ENCODE peak calls at places on chromosomes 4 and X, in nine cellular contexts. X is endodermal cell, L is OCI-LY7, M is fibroblast of mammary gland, Z is endothelial cell, K is tibial artery, A is fibroblast of the aortic adventitia, E is coronary artery, O is MM.1S. R is an unnamed sample.

GRCh38 chr4:129043523-129043922 is 49.8 kb downstream of the SCLT1 start:
- DNase-seq in X (no peak), L (no peak), M (peak; percentile 37), Z (no peak), K (no peak), A (peak; percentile 42), E (no peak), O (no peak), R (no peak)

GRCh38 chr4:47531241-47531953 is 46.3 kb downstream of the ATP10D start:
- DNase-seq in X (peak; percentile 51), L (no peak), M (peak; percentile 88), Z (no peak), K (no peak), A (peak; percentile 89), E (no peak), O (peak; percentile 93), R (no peak)

GRCh38 chr4:37771771-37772170 is 54.7 kb upstream of the PGM2 start:
- DNase-seq in X (no peak), L (no peak), M (no peak), Z (no peak), K (no peak), A (no peak), E (no peak), O (no peak), R (no peak)

GRCh38 chrX:12709047-12709446 is 82.2 kb upstream of the PRPS2 start:
- DNase-seq in X (peak; percentile 86), L (no peak), M (no peak), Z (no peak), K (no peak), A (no peak), E (no peak), O (no peak), R (no peak)

GRCh38 chr4:84596826-84597225 is 13.9 kb downstream of the CDS1 start:
- DNase-seq in X (no peak), L (no peak), M (no peak), Z (no peak), K (no peak), A (no peak), E (no peak), O (no peak), R (no peak)

GRCh38 chr4:108881190-108881589 is 118.3 kb upstream of the ETNPPL start:
- DNase-seq in X (no peak), L (no peak), M (peak; percentile 28), Z (no peak), K (no peak), A (peak; percentile 58), E (no peak), O (no peak), R (no peak)

GRCh38 chr4:183758006-183758734 is 99.1 kb downstream of the TRAPPC11 start:
- DNase-seq in X (peak; percentile 88), L (no peak), M (peak; percentile 21), Z (peak; percentile 61), K (no peak), A (peak; percentile 5), E (no peak), O (no peak), R (no peak)

GRCh38 chrX:74422576-74423288 is 1.4 kb downstream of the SLC16A2 start:
- DNase-seq in X (peak; percentile 87), L (no peak), M (peak; percentile 50), Z (peak; percentile 44), K (peak; percentile 83), A (peak; percentile 56), E (peak; percentile 79), O (no peak), R (peak; percentile 3)

GRCh38 chr4:36285784-36286480 is 4.5 kb downstream of the DTHD1 start:
- DNase-seq in X (no peak), L (no peak), M (no peak), Z (no peak), K (no peak), A (no peak), E (no peak), O (peak; percentile 61), R (no peak)

GRCh38 chrX:1546601-1547275 is 9.8 kb upstream of the P2RY8 start:
- DNase-seq in X (no peak), L (no peak), M (no peak), Z (no peak), K (peak; percentile 60), A (no peak), E (no peak), O (no peak), R (no peak)

GRCh38 chr4:32032136-32032672 is 1312.0 kb downstream of the PCDH7 start:
- DNase-seq in X (no peak), L (no peak), M (no peak), Z (no peak), K (no peak), A (no peak), E (no peak), O (no peak), R (no peak)

GRCh38 chr4:79662651-79663050 is 254.6 kb upstream of the GK2 start:
- DNase-seq in X (no peak), L (no peak), M (no peak), Z (no peak), K (no peak), A (no peak), E (no peak), O (no peak), R (no peak)

GRCh38 chr4:16588651-16589050 is 309.8 kb downstream of the LDB2 start:
- DNase-seq in X (no peak), L (no peak), M (no peak), Z (no peak), K (no peak), A (no peak), E (no peak), O (no peak), R (no peak)

GRCh38 chr4:78551420-78552351 is at the start of gene ANXA3:
- DNase-seq in X (peak; percentile 91), L (no peak), M (no peak), Z (peak; percentile 33), K (no peak), A (no peak), E (no peak), O (no peak), R (no peak)

DNA sequence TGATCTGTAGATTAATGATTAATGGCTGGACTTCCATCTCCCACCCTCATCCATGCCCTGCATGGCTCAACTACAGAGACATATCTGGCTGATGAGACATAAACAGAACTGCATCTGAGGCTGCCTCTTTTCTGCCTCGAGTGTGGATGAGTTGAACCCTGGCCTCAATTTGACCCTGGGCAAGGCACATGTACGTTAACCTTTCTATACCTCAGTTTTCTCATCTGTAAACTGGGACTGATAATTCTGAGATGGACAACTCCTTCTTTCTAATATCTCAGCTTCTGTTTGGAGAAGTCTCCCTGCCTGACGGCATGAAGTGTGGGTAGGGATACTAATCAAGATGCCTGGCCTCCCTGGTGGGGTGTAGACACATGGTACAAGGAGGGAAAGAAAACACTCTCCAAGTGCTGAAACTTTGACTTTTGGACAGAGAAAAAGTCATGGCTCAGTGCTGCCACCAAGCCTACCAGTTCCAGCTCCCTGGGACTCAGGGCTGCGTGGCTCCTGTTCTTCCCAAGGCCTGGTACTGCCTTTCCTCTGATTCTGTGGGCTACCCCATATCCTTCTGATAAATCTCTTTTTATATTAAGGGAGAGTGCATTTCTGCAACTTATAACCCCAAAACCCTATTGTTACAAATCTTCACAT is 64.4 kb downstream of the HAUS3 start:
- DNase-seq in X (no peak), L (no peak), M (no peak), Z (no peak), K (no peak), A (no peak), E (no peak), O (no peak), R (no peak)
- TF ChIP-seq CTCF in X (peak; percentile 60), L (no peak), M (no peak), Z (no peak), K (no peak), A (no peak), E (no peak), O (no peak), R (no peak)

GRCh38 chr4:145097821-145098674 is at the start of the genes ABCE1 and ANAPC10:
- DNase-seq in X (peak; percentile 97), L (peak; percentile 99), M (peak; percentile 99), Z (peak; percentile 92), K (peak; percentile 96), A (peak; percentile 99), E (peak; percentile 95), O (peak; percentile 99), R (peak; percentile 94)
- TF ChIP-seq CTCF in X (peak; percentile 16), L (peak; percentile 50), M (peak; percentile 45), Z (no peak), K (no peak), A (peak; percentile 47), E (no peak), O (no peak), R (no peak)

DNA sequence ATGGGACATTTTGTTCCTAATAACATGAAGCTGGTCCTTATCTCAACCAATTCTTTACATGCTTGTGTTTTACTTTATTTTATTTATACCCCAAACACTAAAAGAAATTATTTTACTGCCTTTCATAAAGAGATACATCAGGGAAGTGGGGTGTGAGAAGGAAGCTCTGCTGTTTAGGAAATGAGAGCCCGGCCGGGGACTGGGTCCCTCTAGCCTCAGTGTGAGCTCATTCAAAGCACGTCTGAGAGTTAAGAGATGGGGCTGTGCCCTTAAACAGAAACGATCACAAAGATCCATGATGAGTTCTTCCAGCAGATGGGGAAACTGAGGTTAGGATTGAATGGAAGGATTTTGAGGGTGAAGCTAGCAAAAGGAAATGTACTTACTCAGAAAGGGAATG is 93.2 kb upstream of the LNX1 start:
- DNase-seq in X (no peak), L (no peak), M (no peak), Z (no peak), K (no peak), A (no peak), E (no peak), O (no peak), R (no peak)
- TF ChIP-seq CTCF in X (no peak), L (no peak), M (no peak), Z (no peak), K (no peak), A (no peak), E (no peak), O (no peak), R (no peak)

GRCh38 chr4:154683956-154684681 is 59.7 kb upstream of the LRAT start:
- DNase-seq in X (no peak), L (no peak), M (no peak), Z (no peak), K (no peak), A (no peak), E (no peak), O (no peak), R (no peak)

GRCh38 chr4:154691229-154691628 is 52.6 kb upstream of the LRAT start:
- DNase-seq in X (no peak), L (no peak), M (no peak), Z (no peak), K (no peak), A (peak; percentile 36), E (no peak), O (no peak), R (no peak)

GRCh38 chr4:154692311-154692818 is 51.4 kb upstream of the LRAT start:
- DNase-seq in X (no peak), L (no peak), M (no peak), Z (no peak), K (no peak), A (no peak), E (no peak), O (no peak), R (no peak)

GRCh38 chr4:154687840-154688239 is 56.0 kb upstream of the LRAT start:
- DNase-seq in X (no peak), L (no peak), M (no peak), Z (no peak), K (no peak), A (no peak), E (no peak), O (no peak), R (no peak)

DNA sequence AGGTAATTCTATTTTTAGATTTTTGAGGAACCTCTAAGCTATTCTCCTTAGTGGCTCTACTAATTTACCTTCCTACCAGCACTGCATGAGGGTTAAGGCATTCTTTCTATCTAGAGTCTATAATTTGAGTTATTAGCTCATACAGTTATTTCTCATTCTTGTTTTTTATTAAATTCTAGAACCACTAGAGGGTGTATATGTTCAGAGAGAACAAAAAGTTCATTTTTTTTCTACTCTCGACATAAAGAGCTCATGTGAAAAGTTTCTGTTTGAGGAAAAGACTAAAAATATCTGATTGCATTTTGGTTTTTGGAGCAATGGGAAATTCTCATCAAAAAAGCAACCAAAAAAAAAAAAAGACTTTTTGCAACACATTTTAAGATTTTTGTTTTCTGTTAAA is 57.0 kb upstream of the LRAT start:
- DNase-seq in X (no peak), L (no peak), M (peak; percentile 18), Z (no peak), K (no peak), A (peak; percentile 21), E (no peak), O (no peak), R (no peak)
- TF ChIP-seq CTCF in X (peak; percentile 41), L (peak; percentile 54), M (peak; percentile 24), Z (peak; percentile 41), K (no peak), A (peak; percentile 11), E (no peak), O (peak; percentile 28), R (no peak)